ENCODE peak calls at places on chromosomes 16 and 17, in six cellular contexts. M is HCEC 1CT; Z is neural progenitor cell; E is ELF-1; K is stimulated activated CD4-positive, alpha-beta T cell treated with anti-CD3 and anti-CD28 coated beads, Interleukin-1b, Interleukin-23, amount 100 ng/mL, for 48 hours; I is posterior cingulate gyrus. J is an unnamed sample.
A peak's percentile ranks its signal among the peaks of the same experiment; 100 is the strongest.

GRCh38 chr16:67516296-67517177 is 12.1 kb upstream of the RIPOR1 start:
- DNase-seq in I (no peak), Z (no peak), E (no peak), K (no peak), M (peak; percentile 71), J (no peak)

GRCh38 chr16:78742501-78743283 is 643.2 kb downstream of the WWOX start:
- DNase-seq in E (no peak), Z (no peak), I (no peak), K (peak; percentile 88), M (no peak), J (no peak)

GRCh38 chr16:24822542-24822941 is 23.2 kb upstream of the SLC5A11 start:
- DNase-seq in M (no peak), I (no peak), K (no peak), Z (no peak), E (peak; percentile 14), J (no peak)

GRCh38 chr17:61970030-61970429 is 42.2 kb upstream of the INTS2 start:
- DNase-seq in K (no peak), I (no peak), E (no peak), M (no peak), Z (no peak), J (no peak)

GRCh38 chr17:49851387-49852291 is 3.8 kb upstream of the TAC4 start:
- DNase-seq in E (peak; percentile 87), M (peak; percentile 46), I (peak; percentile 58), K (peak; percentile 63), Z (peak; percentile 89), J (peak; percentile 97)

GRCh38 chr16:383326-384020 is 1.7 kb upstream of the PGAP6 start:
- DNase-seq in Z (peak; percentile 67), I (no peak), E (peak; percentile 86), M (no peak), K (peak; percentile 48), J (peak; percentile 93)

GRCh38 chr17:282912-283882 is 69.4 kb downstream of the RPH3AL start:
- DNase-seq in I (no peak), M (no peak), K (no peak), Z (no peak), E (peak; percentile 10), J (no peak)

GRCh38 chr17:66627985-66628384 is 206.9 kb upstream of the CACNG5 start:
- DNase-seq in M (no peak), E (no peak), K (no peak), I (no peak), Z (no peak), J (no peak)

GRCh38 chr16:79988721-79989220 is 388.2 kb upstream of the MAF start:
- DNase-seq in K (no peak), I (no peak), Z (no peak), E (no peak), M (no peak), J (no peak)

GRCh38 chr16:58249780-58250478 is 44.9 kb downstream of the PRSS54 start:
- DNase-seq in M (peak; percentile 72), E (peak; percentile 93), I (peak; percentile 80), Z (peak; percentile 94), K (peak; percentile 84), J (peak; percentile 95)

GRCh38 chr17:16013943-16014407 is 14.4 kb downstream of the TTC19 start:
- DNase-seq in I (no peak), K (no peak), E (no peak), M (peak; percentile 87), Z (peak; percentile 24), J (no peak)

GRCh38 chr17:82146663-82147654 is 48.9 kb upstream of the FASN start:
- DNase-seq in M (no peak), K (no peak), I (no peak), Z (no peak), E (no peak), J (no peak)

GRCh38 chr17:77619851-77620250 is 338.7 kb upstream of the TNRC6C start:
- DNase-seq in I (no peak), M (peak; percentile 42), K (no peak), Z (no peak), E (no peak), J (peak; percentile 23)

GRCh38 chr16:68512183-68512582 is 26.9 kb upstream of the ZFP90 start:
- DNase-seq in E (no peak), M (no peak), K (no peak), Z (no peak), I (no peak), J (no peak)

GRCh38 chr16:27520982-27521673 is 28.6 kb downstream of the GTF3C1 start:
- DNase-seq in Z (no peak), I (no peak), M (no peak), E (peak; percentile 2), K (no peak), J (peak; percentile 53)

GRCh38 chr16:588639-588888 is 1.3 kb upstream of the RAB40C start:
- DNase-seq in Z (peak; percentile 81), E (peak; percentile 67), K (peak; percentile 79), M (peak; percentile 33), I (no peak), J (peak; percentile 81)

GRCh38 chr17:13351046-13351445 is 250.7 kb downstream of the HS3ST3A1 start:
- DNase-seq in E (no peak), K (no peak), M (peak; percentile 40), I (no peak), Z (no peak), J (no peak)

GRCh38 chr16:30186782-30187555 is 3.6 kb downstream of the CORO1A start:
- DNase-seq in I (peak; percentile 54), M (no peak), K (peak; percentile 87), Z (peak; percentile 74), E (peak; percentile 75), J (peak; percentile 93)

GRCh38 chr16:67167588-67167987 is 2.8 kb upstream of the NOL3 start:
- DNase-seq in I (no peak), Z (no peak), K (no peak), E (no peak), M (no peak), J (no peak)

GRCh38 chr17:50133028-50133768 is 3.2 kb upstream of the SAMD14 start:
- DNase-seq in M (peak; percentile 41), Z (no peak), E (peak; percentile 74), K (no peak), I (no peak), J (peak; percentile 89)

GRCh38 chr17:75652341-75652740 is 14.6 kb downstream of the RECQL5 start:
- DNase-seq in Z (no peak), I (no peak), K (no peak), M (no peak), E (no peak), J (no peak)